ENCODE peak calls at places on chromosomes 7 and 10, in six cellular contexts. W is memory B cell, F is tibial artery, O is retina, G is AG10803, H is NCI-H510A treated with DMSO at 0.1 percent for 48 hours. E is an unnamed sample.

GRCh38 chr10:53918755-53919154 is 882.3 kb downstream of the PCDH15 start:
- DNase-seq in G (no peak), H (no peak), F (no peak), W (no peak), O (no peak), E (no peak)

GRCh38 chr7:106003525-106004064 is 40.5 kb downstream of the CDHR3 start:
- DNase-seq in F (no peak), G (no peak), W (no peak), O (no peak), H (no peak), E (no peak)

GRCh38 chr10:87550741-87551140 is 46.0 kb downstream of the MINPP1 start:
- DNase-seq in H (no peak), G (no peak), O (no peak), F (no peak), W (no peak), E (no peak)

GRCh38 chr7:140544278-140544896 is 65.1 kb upstream of the MKRN1 start:
- DNase-seq in W (no peak), G (no peak), O (no peak), F (no peak), H (no peak), E (no peak)

GRCh38 chr7:30888783-30889182 is 22.9 kb upstream of the AQP1 start:
- DNase-seq in H (peak), G (peak), F (peak), W (no peak), O (no peak), E (no peak)

GRCh38 chr10:1201010-1201807 is 145.0 kb downstream of the WDR37 start:
- DNase-seq in F (no peak), G (no peak), O (peak), W (no peak), H (no peak), E (no peak)

GRCh38 chr7:114026486-114027089 is 107.8 kb upstream of the PPP1R3A start:
- DNase-seq in F (no peak), H (peak), O (peak), G (peak), W (peak), E (no peak)

GRCh38 chr10:98173258-98173657 is 38.8 kb downstream of the R3HCC1L start:
- DNase-seq in W (no peak), G (no peak), F (no peak), O (peak), H (no peak), E (no peak)

GRCh38 chr10:78568664-78569063 is 500.1 kb upstream of the ZMIZ1 start:
- DNase-seq in H (no peak), G (no peak), W (no peak), O (no peak), F (no peak), E (no peak)

GRCh38 chr7:149477494-149478443 is 16.9 kb upstream of the ZNF777 start:
- DNase-seq in H (no peak), F (no peak), G (no peak), O (no peak), W (peak), E (no peak)

GRCh38 chr10:60353519-60354258 is 36.0 kb downstream of the ANK3 start:
- DNase-seq in F (no peak), H (no peak), W (no peak), O (peak), G (no peak), E (peak)

GRCh38 chr10:49387029-49387428 is 8.9 kb downstream of the DRGX start:
- DNase-seq in O (no peak), F (no peak), G (peak), W (no peak), H (no peak), E (no peak)

GRCh38 chr10:59177031-59177861 is 803 bp downstream of the PHYHIPL start:
- DNase-seq in O (peak), H (peak), G (peak), F (no peak), W (no peak), E (no peak)

GRCh38 chr7:66198461-66198860 is 6.7 kb upstream of the TPST1 start:
- DNase-seq in O (no peak), G (no peak), F (no peak), W (no peak), H (no peak), E (no peak)

GRCh38 chr10:118259288-118259906 is 82.7 kb downstream of the FAM204A start:
- DNase-seq in F (no peak), H (no peak), O (peak), G (peak), W (no peak), E (no peak)

GRCh38 chr7:43572516-43573049 is 10.3 kb upstream of the STK17A start:
- DNase-seq in W (no peak), G (peak), O (no peak), H (no peak), F (peak), E (no peak)

GRCh38 chr10:106566871-106567270 is 597.6 kb downstream of the SORCS1 start:
- DNase-seq in W (no peak), O (no peak), G (peak), H (no peak), F (no peak), E (no peak)

GRCh38 chr7:73833251-73833919 is 2.6 kb downstream of the CLDN4 start:
- DNase-seq in F (no peak), W (no peak), H (peak), G (no peak), O (no peak), E (no peak)

GRCh38 chr7:7867835-7868234 is 100.8 kb upstream of the GLCCI1 start:
- DNase-seq in F (no peak), H (peak), G (no peak), O (no peak), W (no peak), E (no peak)

GRCh38 chr7:27130540-27131389 is at the start of gene HOXA4:
- DNase-seq in O (peak), H (peak), W (peak), G (peak), F (peak), E (peak)

GRCh38 chr10:106338486-106338885 is 826.0 kb downstream of the SORCS1 start:
- DNase-seq in O (no peak), G (peak), W (no peak), F (no peak), H (no peak), E (no peak)

GRCh38 chr7:115102738-115103137 is 180.8 kb downstream of the MDFIC start:
- DNase-seq in H (no peak), O (no peak), W (no peak), G (no peak), F (no peak), E (no peak)

GRCh38 chr7:107591410-107591809 is 11.4 kb downstream of the BCAP29 start:
- DNase-seq in W (no peak), H (no peak), F (no peak), O (no peak), G (peak), E (no peak)

GRCh38 chr10:75396861-75397570 is 4.5 kb downstream of the ZNF503 start:
- DNase-seq in O (no peak), F (no peak), H (no peak), G (no peak), W (no peak), E (no peak)

E was measured in aorta.